ENCODE peak calls at places on chromosomes 2 and 18, in eight cellular contexts. M, U, Z, F, R, K, P and X are unnamed samples.

GRCh38 chr2:240792658-240793312 is 27.2 kb downstream of the KIF1A start:
- DNase-seq in M (no peak), U (no peak), Z (no peak), F (no peak), R (no peak), K (no peak), P (no peak), X (no peak)

GRCh38 chr2:17966793-17967192 is 88.3 kb downstream of the KCNS3 start:
- DNase-seq in M (no peak), U (no peak), Z (no peak), F (no peak), R (no peak), K (no peak), P (no peak), X (no peak)

GRCh38 chr2:240205348-240205747 is 64.9 kb upstream of the OTOS start:
- DNase-seq in M (peak), U (no peak), Z (peak), F (no peak), R (no peak), K (peak), P (no peak), X (peak)

GRCh38 chr2:98911376-98912154 is 24.5 kb downstream of the CRACDL start:
- DNase-seq in M (no peak), U (peak), Z (peak), F (no peak), R (peak), K (peak), P (no peak), X (no peak)

GRCh38 chr2:105972226-105972625 is 221.9 kb downstream of the UXS1 start:
- DNase-seq in M (no peak), U (no peak), Z (no peak), F (no peak), R (no peak), K (no peak), P (no peak), X (no peak)

GRCh38 chr2:190088917-190089316 is 26.4 kb upstream of the MSTN start:
- DNase-seq in M (peak), U (peak), Z (peak), F (peak), R (peak), K (peak), P (peak), X (no peak)

GRCh38 chr18:49359732-49360444 is 100.6 kb downstream of the DYM start:
- DNase-seq in M (no peak), U (no peak), Z (peak), F (no peak), R (no peak), K (peak), P (no peak), X (no peak)

GRCh38 chr2:110748489-110748867 is 16.1 kb downstream of the ACOXL start:
- DNase-seq in M (peak), U (peak), Z (no peak), F (peak), R (peak), K (no peak), P (peak), X (no peak)

GRCh38 chr18:382423-382984 is 114.7 kb upstream of the THOC1 start:
- DNase-seq in M (no peak), U (no peak), Z (no peak), F (no peak), R (no peak), K (no peak), P (no peak), X (no peak)

GRCh38 chr2:36670881-36671595 is 25.5 kb upstream of the VIT start:
- DNase-seq in M (no peak), U (no peak), Z (peak), F (no peak), R (no peak), K (peak), P (no peak), X (no peak)

GRCh38 chr2:219475697-219476604 is 22.7 kb upstream of the GMPPA start:
- DNase-seq in M (peak), U (peak), Z (peak), F (peak), R (peak), K (peak), P (peak), X (peak)

GRCh38 chr2:28378679-28379392 is 13.8 kb upstream of the FOSL2 start:
- DNase-seq in M (no peak), U (no peak), Z (no peak), F (no peak), R (no peak), K (no peak), P (no peak), X (no peak)